ENCODE peak calls at places on chromosome X, in six cellular contexts. V is IMR-90, U is mesenchymal stem cell, G is H9, N is neuronal stem cell, W is trophoblast cell. T is an unnamed sample.

GRCh38 chrX:136147320-136147901 is at the start of gene FHL1:
- DNase-seq in V (peak; percentile 12), U (peak; percentile 50), G (peak; percentile 37), N (peak; percentile 32), W (no peak), T (peak; percentile 50)

GRCh38 chrX:124211312-124211942 is 121.0 kb upstream of the TEX13D start:
- DNase-seq in V (peak; percentile 3), U (peak; percentile 22), G (no peak), N (no peak), W (peak; percentile 39), T (no peak)

GRCh38 chrX:134721766-134722532 is 63.7 kb upstream of the PLAC1 start:
- DNase-seq in V (no peak), U (no peak), G (no peak), N (no peak), W (peak; percentile 36), T (no peak)

GRCh38 chrX:104668550-104668949 is 102.6 kb downstream of the IL1RAPL2 start:
- DNase-seq in V (peak; percentile 1), U (peak; percentile 37), G (no peak), N (no peak), W (peak; percentile 21), T (no peak)

GRCh38 chrX:136196691-136197155 is 49.4 kb downstream of the FHL1 start:
- DNase-seq in V (no peak), U (no peak), G (no peak), N (no peak), W (no peak), T (no peak)

GRCh38 chrX:23514082-23514481 is 153.2 kb upstream of the PRDX4 start:
- DNase-seq in V (no peak), U (no peak), G (no peak), N (no peak), W (no peak), T (no peak)

GRCh38 chrX:86171366-86171765 is 23.1 kb downstream of the DACH2 start:
- DNase-seq in V (peak; percentile 64), U (peak; percentile 16), G (peak; percentile 45), N (no peak), W (peak; percentile 23), T (peak; percentile 23)

GRCh38 chrX:65600106-65600505 is 65.5 kb upstream of the LAS1L start:
- DNase-seq in V (no peak), U (no peak), G (no peak), N (no peak), W (no peak), T (no peak)

GRCh38 chrX:153491351-153492152 is 3.2 kb upstream of the BGN start:
- DNase-seq in V (no peak), U (peak; percentile 14), G (no peak), N (no peak), W (no peak), T (no peak)

GRCh38 chrX:47568656-47569295 is 7.8 kb downstream of the ARAF start:
- DNase-seq in V (no peak), U (no peak), G (peak; percentile 50), N (no peak), W (no peak), T (no peak)

GRCh38 chrX:114450911-114451310 is 133.0 kb upstream of the HTR2C start:
- DNase-seq in V (no peak), U (no peak), G (no peak), N (no peak), W (no peak), T (no peak)

GRCh38 chrX:78064152-78064551 is 39.9 kb upstream of the PGK1 start:
- DNase-seq in V (no peak), U (no peak), G (no peak), N (no peak), W (no peak), T (no peak)

GRCh38 chrX:153773741-153774575 is 6.9 kb upstream of the SRPK3 start:
- DNase-seq in V (no peak), U (no peak), G (no peak), N (no peak), W (no peak), T (no peak)

GRCh38 chrX:136755411-136755810 is 25.3 kb downstream of the ARHGEF6 start:
- DNase-seq in V (no peak), U (no peak), G (no peak), N (no peak), W (no peak), T (no peak)

GRCh38 chrX:119512145-119512800 is 44.0 kb downstream of the SLC25A5 start:
- DNase-seq in V (peak; percentile 66), U (peak; percentile 73), G (peak; percentile 79), N (peak; percentile 27), W (peak; percentile 77), T (no peak)

GRCh38 chrX:38236901-38237615 is 16.4 kb upstream of the SRPX start:
- DNase-seq in V (no peak), U (no peak), G (no peak), N (no peak), W (peak; percentile 60), T (no peak)

GRCh38 chrX:38232287-38232686 is 11.6 kb upstream of the SRPX start:
- DNase-seq in V (peak; percentile 68), U (peak; percentile 48), G (no peak), N (no peak), W (peak; percentile 73), T (no peak)

GRCh38 chrX:38233891-38234807 is 13.5 kb upstream of the SRPX start:
- DNase-seq in V (peak; percentile 73), U (peak; percentile 67), G (no peak), N (no peak), W (peak; percentile 54), T (no peak)
- H4K8ac ChIP-seq in V (peak overlapping the region; percentile 3), U (no peak overlapping the region), G (no peak overlapping the region), N (no peak overlapping the region), W (no peak overlapping the region), T (no peak overlapping the region)

GRCh38 chrX:48578661-48579128 is 4.4 kb downstream of the RBM3 start:
- DNase-seq in V (no peak), U (no peak), G (no peak), N (no peak), W (peak; percentile 77), T (no peak)
- H2BK5ac ChIP-seq in V (no peak overlapping the region), U (no peak overlapping the region), G (no peak overlapping the region), N (no peak overlapping the region), W (no peak overlapping the region), T (no peak overlapping the region)

DNA sequence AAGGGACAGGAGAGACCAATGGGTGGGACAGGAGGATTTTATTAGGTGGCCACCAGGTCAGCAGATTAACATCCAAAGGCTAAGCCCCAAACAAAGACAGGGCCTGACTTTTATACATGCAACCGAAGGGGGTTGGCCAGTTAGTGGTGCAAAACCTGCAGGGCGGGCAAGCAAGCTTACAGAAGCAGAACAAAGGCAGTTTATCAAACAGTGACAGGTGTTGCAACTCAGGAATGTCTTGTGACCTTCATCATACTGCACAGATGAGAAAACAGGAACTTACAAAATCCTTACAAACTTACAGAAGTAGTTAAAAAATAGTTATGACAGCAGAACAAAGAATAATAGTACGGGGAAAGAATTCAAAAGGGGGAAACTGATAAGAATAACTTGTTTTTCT is 708.1 kb downstream of the GLUD2 start:
- DNase-seq in V (no peak), U (no peak), G (no peak), N (no peak), W (peak; percentile 21), T (no peak)
- H2AFZ ChIP-seq in V (no peak overlapping the region), U (no peak overlapping the region), G (no peak overlapping the region), N (no peak overlapping the region), W (no peak overlapping the region), T (no peak overlapping the region)

DNA sequence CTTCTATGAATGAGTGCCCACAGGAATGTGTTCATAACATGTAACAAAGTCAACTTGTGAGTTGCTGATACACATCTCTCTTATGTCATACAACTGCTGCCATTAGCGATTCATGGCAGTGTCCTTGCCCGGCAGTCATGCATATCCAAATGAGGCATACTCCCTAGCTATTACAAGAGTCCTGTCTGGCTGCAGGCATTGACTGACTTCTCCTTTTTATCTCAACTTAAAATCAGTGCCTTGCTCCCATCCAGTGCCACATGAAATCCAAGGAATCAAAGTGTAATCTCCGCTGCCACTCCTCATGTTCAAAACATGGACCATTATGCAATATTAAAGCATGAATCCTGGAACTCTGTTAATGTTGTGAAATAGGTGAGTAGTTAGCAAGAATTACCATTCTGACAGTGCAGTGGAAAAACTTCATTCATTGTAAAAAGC is 348.9 kb upstream of the FTHL17 start:
- DNase-seq in V (peak; percentile 10), U (peak; percentile 48), G (no peak), N (no peak), W (peak; percentile 82), T (no peak)
- H4K8ac ChIP-seq in V (no peak overlapping the region), U (no peak overlapping the region), G (no peak overlapping the region), N (no peak overlapping the region), W (no peak overlapping the region), T (no peak overlapping the region)

GRCh38 chrX:45300638-45301037 is 100.0 kb upstream of the DIPK2B start:
- DNase-seq in V (no peak), U (no peak), G (no peak), N (no peak), W (no peak), T (no peak)
- H2BK5ac ChIP-seq in V (no peak overlapping the region), U (no peak overlapping the region), G (no peak overlapping the region), N (no peak overlapping the region), W (no peak overlapping the region), T (no peak overlapping the region)

GRCh38 chrX:1397441-1397840 is 5.5 kb upstream of the SLC25A6 start:
- DNase-seq in V (no peak), U (no peak), G (no peak), N (no peak), W (no peak), T (no peak)

GRCh38 chrX:1401611-1402430 is 9.9 kb upstream of the SLC25A6 start:
- DNase-seq in V (no peak), U (no peak), G (no peak), N (no peak), W (no peak), T (no peak)

GRCh38 chrX:1398431-1399340 is 6.8 kb upstream of the SLC25A6 start:
- DNase-seq in V (peak; percentile 16), U (peak; percentile 33), G (no peak), N (no peak), W (no peak), T (no peak)

GRCh38 chrX:1400731-1401471 is 9.0 kb upstream of the SLC25A6 start:
- DNase-seq in V (no peak), U (no peak), G (peak; percentile 97), N (no peak), W (no peak), T (peak; percentile 90)

GRCh38 chrX:1400049-1400448 is 8.1 kb upstream of the SLC25A6 start:
- DNase-seq in V (no peak), U (no peak), G (no peak), N (no peak), W (no peak), T (no peak)
- H2AFZ ChIP-seq in V (no peak overlapping the region), U (no peak overlapping the region), G (no peak overlapping the region), N (no peak overlapping the region), W (no peak overlapping the region), T (no peak overlapping the region)

DNA sequence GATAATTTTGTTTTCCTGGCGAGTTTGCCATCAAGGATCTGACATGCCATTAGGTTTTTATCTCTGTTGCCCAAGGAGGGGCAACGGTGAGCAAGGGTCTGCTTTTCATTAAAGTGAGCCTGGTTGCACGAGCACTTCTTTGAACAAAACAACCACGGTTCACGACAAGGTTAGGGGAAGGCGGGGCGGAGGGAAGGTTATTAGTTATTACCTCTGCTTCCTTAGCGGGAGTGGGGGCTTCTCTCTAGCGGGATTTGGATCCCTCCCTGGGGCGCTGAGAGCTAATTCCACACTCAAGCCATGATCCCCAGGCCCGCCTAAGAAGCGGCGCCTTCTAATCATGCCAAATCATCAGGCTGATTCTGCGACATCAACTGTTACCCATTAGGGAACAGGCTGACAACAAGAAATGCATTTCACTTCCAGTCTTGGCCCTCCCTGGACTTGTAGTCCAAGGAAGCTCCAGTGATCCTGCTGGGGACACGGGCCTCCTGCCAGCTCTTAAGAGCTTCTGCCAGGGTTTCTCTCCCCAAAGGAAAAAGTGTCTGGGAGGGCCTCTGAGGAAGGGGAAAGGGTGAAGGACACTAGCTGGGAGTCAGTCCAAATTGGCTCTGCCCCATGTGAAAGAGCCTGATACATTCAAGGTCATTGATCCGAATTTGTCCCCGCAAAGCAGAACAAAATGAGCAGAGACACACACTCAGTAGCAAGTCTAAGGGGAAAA is 617.8 kb downstream of the MID1IP1 start:
- DNase-seq in V (no peak), U (peak; percentile 1), G (no peak), N (no peak), W (no peak), T (no peak)
- H4K8ac ChIP-seq in V (no peak overlapping the region), U (no peak overlapping the region), G (no peak overlapping the region), N (no peak overlapping the region), W (no peak overlapping the region), T (no peak overlapping the region)